ENCODE peak calls at places on chromosomes 12 and 14, in seven cellular contexts. One of them, this sample, is unnamed.

GRCh38 chr14:20855652-20856291 is 35.4 kb upstream of the RNASE3 start:
- DNase-seq in HCT116: peak
- DNase-seq in H1: peak
- DNase-seq in HepG2: peak
- DNase-seq in GM12878: peak
- DNase-seq in K562: peak
- DNase-seq in SK-N-SH: peak
- DNase-seq in this sample: peak

GRCh38 chr12:71492604-71493003 is 53.0 kb downstream of the LGR5 start:
- DNase-seq in HCT116: no peak
- DNase-seq in H1: no peak
- DNase-seq in HepG2: peak
- DNase-seq in GM12878: no peak
- DNase-seq in K562: no peak
- DNase-seq in SK-N-SH: no peak
- DNase-seq in this sample: no peak

GRCh38 chr14:103456167-103456835 is 66.3 kb downstream of the CKB start:
- DNase-seq in HCT116: no peak
- DNase-seq in H1: no peak
- DNase-seq in HepG2: no peak
- DNase-seq in GM12878: no peak
- DNase-seq in K562: no peak
- DNase-seq in SK-N-SH: no peak
- DNase-seq in this sample: no peak

GRCh38 chr12:124881123-124881522 is 17.5 kb upstream of the SCARB1 start:
- DNase-seq in HCT116: no peak
- DNase-seq in H1: no peak
- DNase-seq in HepG2: peak
- DNase-seq in GM12878: no peak
- DNase-seq in K562: no peak
- DNase-seq in SK-N-SH: no peak
- DNase-seq in this sample: no peak

GRCh38 chr12:124655317-124656213 is 88.2 kb upstream of the NCOR2 start:
- DNase-seq in HCT116: no peak
- DNase-seq in H1: peak
- DNase-seq in HepG2: no peak
- DNase-seq in GM12878: no peak
- DNase-seq in K562: no peak
- DNase-seq in SK-N-SH: peak
- DNase-seq in this sample: no peak

GRCh38 chr12:50222275-50222783 is 55.2 kb upstream of the CERS5 start:
- DNase-seq in HCT116: peak
- DNase-seq in H1: no peak
- DNase-seq in HepG2: no peak
- DNase-seq in GM12878: no peak
- DNase-seq in K562: peak
- DNase-seq in SK-N-SH: peak
- DNase-seq in this sample: peak

GRCh38 chr12:68572650-68573049 is 38.0 kb upstream of the RAP1B start:
- DNase-seq in HCT116: peak
- DNase-seq in H1: no peak
- DNase-seq in HepG2: no peak
- DNase-seq in GM12878: no peak
- DNase-seq in K562: no peak
- DNase-seq in SK-N-SH: no peak
- DNase-seq in this sample: no peak

GRCh38 chr14:29144598-29144997 is 378.0 kb downstream of the FOXG1 start:
- DNase-seq in HCT116: no peak
- DNase-seq in H1: no peak
- DNase-seq in HepG2: no peak
- DNase-seq in GM12878: no peak
- DNase-seq in K562: no peak
- DNase-seq in SK-N-SH: no peak
- DNase-seq in this sample: no peak

GRCh38 chr12:132275110-132275531 is 54.3 kb downstream of the GALNT9 start:
- DNase-seq in HCT116: peak
- DNase-seq in H1: peak
- DNase-seq in HepG2: peak
- DNase-seq in GM12878: no peak
- DNase-seq in K562: peak
- DNase-seq in SK-N-SH: peak
- DNase-seq in this sample: peak

GRCh38 chr12:47222592-47222959 is 142.8 kb upstream of the AMIGO2 start:
- DNase-seq in HCT116: no peak
- DNase-seq in H1: peak
- DNase-seq in HepG2: no peak
- DNase-seq in GM12878: no peak
- DNase-seq in K562: no peak
- DNase-seq in SK-N-SH: no peak
- DNase-seq in this sample: no peak

GRCh38 chr14:67487937-67488893 is at the start of gene TMEM229B:
- DNase-seq in HCT116: no peak
- DNase-seq in H1: no peak
- DNase-seq in HepG2: no peak
- DNase-seq in GM12878: peak
- DNase-seq in K562: no peak
- DNase-seq in SK-N-SH: no peak
- DNase-seq in this sample: no peak

GRCh38 chr14:25042362-25043299 is 7.3 kb downstream of the STXBP6 start:
- DNase-seq in HCT116: no peak
- DNase-seq in H1: no peak
- DNase-seq in HepG2: peak
- DNase-seq in GM12878: no peak
- DNase-seq in K562: no peak
- DNase-seq in SK-N-SH: no peak
- DNase-seq in this sample: peak

GRCh38 chr14:105148604-105149145 is 19.9 kb downstream of the JAG2 start:
- DNase-seq in HCT116: no peak
- DNase-seq in H1: peak
- DNase-seq in HepG2: no peak
- DNase-seq in GM12878: no peak
- DNase-seq in K562: no peak
- DNase-seq in SK-N-SH: no peak
- DNase-seq in this sample: no peak

GRCh38 chr12:12267801-12268200 is 957 bp upstream of the LRP6 start:
- DNase-seq in HCT116: no peak
- DNase-seq in H1: no peak
- DNase-seq in HepG2: no peak
- DNase-seq in GM12878: no peak
- DNase-seq in K562: no peak
- DNase-seq in SK-N-SH: peak
- DNase-seq in this sample: no peak

GRCh38 chr12:4763549-4763948 is 43.3 kb downstream of the GALNT8 start:
- DNase-seq in HCT116: peak
- DNase-seq in H1: peak
- DNase-seq in HepG2: peak
- DNase-seq in GM12878: no peak
- DNase-seq in K562: peak
- DNase-seq in SK-N-SH: peak
- DNase-seq in this sample: no peak

GRCh38 chr12:69821441-69822204 is 3.4 kb upstream of the MYRFL start:
- DNase-seq in HCT116: peak
- DNase-seq in H1: no peak
- DNase-seq in HepG2: no peak
- DNase-seq in GM12878: no peak
- DNase-seq in K562: no peak
- DNase-seq in SK-N-SH: no peak
- DNase-seq in this sample: no peak

GRCh38 chr12:89439946-89440345 is 84.7 kb downstream of the GALNT4 start:
- DNase-seq in HCT116: no peak
- DNase-seq in H1: no peak
- DNase-seq in HepG2: no peak
- DNase-seq in GM12878: no peak
- DNase-seq in K562: no peak
- DNase-seq in SK-N-SH: no peak
- DNase-seq in this sample: no peak

GRCh38 chr12:25404955-25405354 is 148.1 kb downstream of the LMNTD1 start:
- DNase-seq in HCT116: no peak
- DNase-seq in H1: no peak
- DNase-seq in HepG2: peak
- DNase-seq in GM12878: no peak
- DNase-seq in K562: no peak
- DNase-seq in SK-N-SH: no peak
- DNase-seq in this sample: no peak

GRCh38 chr12:17588968-17589367 is 501.0 kb downstream of the RERGL start:
- DNase-seq in HCT116: peak
- DNase-seq in H1: no peak
- DNase-seq in HepG2: peak
- DNase-seq in GM12878: no peak
- DNase-seq in K562: no peak
- DNase-seq in SK-N-SH: peak
- DNase-seq in this sample: peak

GRCh38 chr12:7144414-7145120 is 14.4 kb downstream of the CLSTN3 start:
- DNase-seq in HCT116: peak
- DNase-seq in H1: no peak
- DNase-seq in HepG2: no peak
- DNase-seq in GM12878: no peak
- DNase-seq in K562: peak
- DNase-seq in SK-N-SH: peak
- DNase-seq in this sample: peak

GRCh38 chr12:20798561-20798960 is 11.9 kb upstream of the SLCO1B3 start:
- DNase-seq in HCT116: peak
- DNase-seq in H1: no peak
- DNase-seq in HepG2: peak
- DNase-seq in GM12878: no peak
- DNase-seq in K562: no peak
- DNase-seq in SK-N-SH: peak
- DNase-seq in this sample: peak

GRCh38 chr12:115973066-115973465 is 304.4 kb downstream of the MED13L start:
- DNase-seq in HCT116: no peak
- DNase-seq in H1: no peak
- DNase-seq in HepG2: no peak
- DNase-seq in GM12878: no peak
- DNase-seq in K562: no peak
- DNase-seq in SK-N-SH: no peak
- DNase-seq in this sample: no peak

GRCh38 chr12:39592295-39592694 is 27.3 kb downstream of the ABCD2 start:
- DNase-seq in HCT116: no peak
- DNase-seq in H1: no peak
- DNase-seq in HepG2: peak
- DNase-seq in GM12878: no peak
- DNase-seq in K562: no peak
- DNase-seq in SK-N-SH: no peak
- DNase-seq in this sample: no peak

GRCh38 chr12:39586811-39587210 is 32.8 kb downstream of the ABCD2 start:
- DNase-seq in HCT116: no peak
- DNase-seq in H1: no peak
- DNase-seq in HepG2: no peak
- DNase-seq in GM12878: no peak
- DNase-seq in K562: no peak
- DNase-seq in SK-N-SH: no peak
- DNase-seq in this sample: no peak

GRCh38 chr12:39581592-39581991 is 38.0 kb downstream of the ABCD2 start:
- DNase-seq in HCT116: peak
- DNase-seq in H1: no peak
- DNase-seq in HepG2: no peak
- DNase-seq in GM12878: no peak
- DNase-seq in K562: no peak
- DNase-seq in SK-N-SH: no peak
- DNase-seq in this sample: no peak

DNA sequence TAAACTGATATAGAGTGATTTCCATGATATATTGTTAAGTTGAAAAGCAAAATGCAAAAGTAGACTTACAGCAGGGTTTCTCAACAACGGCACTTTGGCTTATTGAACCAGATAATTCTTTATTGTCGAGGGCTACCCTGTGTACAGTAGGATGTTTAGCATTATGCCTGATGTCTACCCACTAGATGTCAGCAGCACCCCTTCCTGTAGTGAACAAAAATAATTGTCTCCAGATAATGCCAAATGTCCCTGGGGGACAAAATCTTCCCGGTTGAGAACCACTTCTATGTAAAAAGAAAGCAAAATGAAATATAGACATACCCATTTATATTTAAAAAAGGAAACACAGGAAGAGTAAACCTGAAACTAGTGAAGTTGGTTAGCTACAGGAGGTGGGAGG is 32.4 kb downstream of the ABCD2 start:
- DNase-seq in HCT116: peak
- DNase-seq in H1: no peak
- DNase-seq in HepG2: no peak
- DNase-seq in GM12878: no peak
- DNase-seq in K562: no peak
- DNase-seq in SK-N-SH: peak
- DNase-seq in this sample: no peak
- TF ChIP-seq JUND in HCT116: no peak
- TF ChIP-seq JUND in H1: no peak
- TF ChIP-seq JUND in HepG2: no peak
- TF ChIP-seq JUND in GM12878: no peak
- TF ChIP-seq JUND in K562: no peak
- TF ChIP-seq JUND in SK-N-SH: no peak
- TF ChIP-seq JUND in this sample: no peak

GRCh38 chr12:51536159-51536558 is 54.9 kb upstream of the SCN8A start:
- DNase-seq in HCT116: no peak
- DNase-seq in H1: no peak
- DNase-seq in HepG2: no peak
- DNase-seq in GM12878: no peak
- DNase-seq in K562: peak
- DNase-seq in SK-N-SH: no peak
- DNase-seq in this sample: peak
- TF ChIP-seq JUND in HCT116: no peak
- TF ChIP-seq JUND in H1: no peak
- TF ChIP-seq JUND in HepG2: no peak
- TF ChIP-seq JUND in GM12878: no peak
- TF ChIP-seq JUND in K562: no peak
- TF ChIP-seq JUND in SK-N-SH: no peak
- TF ChIP-seq JUND in this sample: no peak

GRCh38 chr12:120639771-120640721 is at the start of gene CABP1:
- DNase-seq in HCT116: no peak
- DNase-seq in H1: peak
- DNase-seq in HepG2: peak
- DNase-seq in GM12878: no peak
- DNase-seq in K562: peak
- DNase-seq in SK-N-SH: peak
- DNase-seq in this sample: no peak
- TF ChIP-seq JUND in HCT116: no peak
- TF ChIP-seq JUND in H1: no peak
- TF ChIP-seq JUND in HepG2: no peak
- TF ChIP-seq JUND in GM12878: no peak
- TF ChIP-seq JUND in K562: no peak
- TF ChIP-seq JUND in SK-N-SH: no peak
- TF ChIP-seq JUND in this sample: no peak

DNA sequence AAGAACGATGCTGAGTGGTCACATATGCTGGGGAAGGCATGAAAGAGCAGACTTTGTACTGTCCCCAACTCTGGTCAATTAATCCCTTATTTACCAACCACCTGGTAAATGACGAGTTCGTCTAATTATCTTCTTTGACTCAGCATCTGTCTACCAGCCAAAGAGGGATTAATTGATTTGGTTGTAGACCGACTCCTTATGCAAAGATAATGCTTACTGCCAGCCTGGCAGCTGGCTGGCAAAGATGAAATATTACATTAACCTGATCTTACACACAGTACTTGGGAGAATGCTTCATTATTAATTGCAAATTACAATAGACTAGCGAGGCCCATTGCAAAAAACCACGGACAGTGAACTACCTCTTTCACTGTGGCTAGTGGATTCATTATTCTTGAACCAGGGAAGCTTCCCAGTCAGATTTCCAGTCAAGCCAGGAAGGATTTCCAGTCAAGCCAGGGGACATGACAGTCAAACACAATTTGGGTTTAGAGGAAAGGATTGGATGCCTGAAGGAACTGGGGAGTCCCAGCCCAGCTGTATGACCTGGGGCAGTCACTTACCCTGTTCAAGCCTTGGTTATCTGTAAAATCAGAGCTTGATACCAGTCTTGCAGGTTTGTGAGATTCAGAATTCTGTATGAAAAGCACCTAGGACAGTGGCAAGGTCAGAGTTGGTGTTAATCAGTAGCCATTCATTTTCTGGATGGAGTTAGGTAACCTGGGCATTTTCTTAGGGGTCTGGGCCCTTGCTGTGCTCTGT is 152.5 kb downstream of the CHST11 start:
- DNase-seq in HCT116: no peak
- DNase-seq in H1: no peak
- DNase-seq in HepG2: no peak
- DNase-seq in GM12878: no peak
- DNase-seq in K562: no peak
- DNase-seq in SK-N-SH: no peak
- DNase-seq in this sample: peak
- TF ChIP-seq JUND in HCT116: no peak
- TF ChIP-seq JUND in H1: no peak
- TF ChIP-seq JUND in HepG2: no peak
- TF ChIP-seq JUND in GM12878: no peak
- TF ChIP-seq JUND in K562: no peak
- TF ChIP-seq JUND in SK-N-SH: no peak
- TF ChIP-seq JUND in this sample: no peak